ENCODE peak calls at places on chromosomes 3 and 15, in five cellular contexts. W is K562, R is GM12878, K is H1, U is HepG2. H is an unnamed sample.
A peak's percentile ranks its signal among the peaks of the same experiment; 100 is the strongest.

GRCh38 chr3:30332196-30333021 is 274.0 kb upstream of the TGFBR2 start:
- DNase-seq in W (no peak), R (no peak), K (no peak), U (no peak), H (no peak)

GRCh38 chr15:40845511-40846284 is 1.9 kb downstream of the SPINT1 start:
- DNase-seq in W (peak; percentile 37), R (no peak), K (no peak), U (peak; percentile 86), H (no peak)

GRCh38 chr3:153138267-153139210 is 23.5 kb upstream of the RAP2B start:
- DNase-seq in W (peak; percentile 17), R (peak; percentile 89), K (no peak), U (peak; percentile 97), H (peak; percentile 95)

GRCh38 chr15:69544349-69545113 is 91.9 kb downstream of the RPLP1 start:
- DNase-seq in W (no peak), R (no peak), K (no peak), U (no peak), H (no peak)

GRCh38 chr15:69562564-69562963 is 109.9 kb downstream of the RPLP1 start:
- DNase-seq in W (no peak), R (no peak), K (no peak), U (no peak), H (no peak)

GRCh38 chr3:148955544-148956346 is 35.6 kb upstream of the GYG1 start:
- DNase-seq in W (peak; percentile 59), R (no peak), K (no peak), U (peak; percentile 47), H (peak; percentile 72)

GRCh38 chr3:65732060-65732933 is 306.4 kb downstream of the MAGI1 start:
- DNase-seq in W (peak; percentile 65), R (peak; percentile 3), K (no peak), U (peak; percentile 54), H (peak; percentile 33)

GRCh38 chr3:51099794-51100542 is 285.1 kb upstream of the MANF start:
- DNase-seq in W (peak; percentile 41), R (no peak), K (peak; percentile 10), U (peak; percentile 56), H (peak; percentile 22)

GRCh38 chr3:29694331-29694730 is 413.5 kb downstream of the RBMS3 start:
- DNase-seq in W (no peak), R (no peak), K (no peak), U (no peak), H (no peak)

GRCh38 chr3:25849641-25850040 is 59.8 kb downstream of the OXSM start:
- DNase-seq in W (no peak), R (no peak), K (no peak), U (no peak), H (no peak)

GRCh38 chr3:29185706-29186105 is 95.2 kb upstream of the RBMS3 start:
- DNase-seq in W (no peak), R (no peak), K (no peak), U (no peak), H (no peak)

GRCh38 chr3:114428173-114428606 is 134.4 kb downstream of the TIGIT start:
- DNase-seq in W (no peak), R (no peak), K (no peak), U (no peak), H (no peak)

GRCh38 chr3:45890405-45890804 is 4.1 kb downstream of the CCR9 start:
- DNase-seq in W (peak; percentile 37), R (no peak), K (no peak), U (no peak), H (peak; percentile 9)

GRCh38 chr3:126551839-126552687 is 6.7 kb downstream of the C3orf22 start:
- DNase-seq in W (no peak), R (no peak), K (no peak), U (no peak), H (no peak)

GRCh38 chr3:171282041-171282440 is 178.2 kb downstream of the TNIK start:
- DNase-seq in W (no peak), R (no peak), K (no peak), U (no peak), H (no peak)

GRCh38 chr3:80785475-80785874 is 976.0 kb downstream of the GBE1 start:
- DNase-seq in W (no peak), R (no peak), K (no peak), U (peak; percentile 6), H (no peak)

GRCh38 chr15:59688383-59688887 is 685 bp downstream of the BNIP2 start:
- DNase-seq in W (peak; percentile 46), R (peak; percentile 7), K (no peak), U (peak; percentile 42), H (peak; percentile 72)

GRCh38 chr3:71372911-71373637 is 210.5 kb downstream of the FOXP1 start:
- DNase-seq in W (no peak), R (no peak), K (no peak), U (no peak), H (no peak)

GRCh38 chr3:50299929-50300680 is 900 bp upstream of the HYAL3 start:
- DNase-seq in W (peak; percentile 48), R (no peak), K (no peak), U (no peak), H (no peak)

GRCh38 chr3:89107461-89108035 is at the start of gene EPHA3:
- DNase-seq in W (peak; percentile 35), R (no peak), K (peak; percentile 53), U (peak; percentile 12), H (peak; percentile 42)

GRCh38 chr3:17155951-17156350 is 271.2 kb downstream of the PLCL2 start:
- DNase-seq in W (no peak), R (no peak), K (no peak), U (no peak), H (no peak)

GRCh38 chr3:126358038-126358815 is 1.0 kb upstream of the KLF15 start:
- DNase-seq in W (no peak), R (no peak), K (no peak), U (no peak), H (no peak)

GRCh38 chr15:51726302-51727073 is 11.0 kb downstream of the LYSMD2 start:
- DNase-seq in W (peak; percentile 84), R (no peak), K (peak; percentile 58), U (peak; percentile 10), H (peak; percentile 88)

GRCh38 chr15:31157644-31158069 is 56.1 kb upstream of the TRPM1 start:
- DNase-seq in W (no peak), R (no peak), K (no peak), U (peak; percentile 98), H (no peak)

GRCh38 chr3:71129611-71130515 is 453.7 kb downstream of the FOXP1 start:
- DNase-seq in W (peak; percentile 48), R (no peak), K (no peak), U (no peak), H (peak; percentile 47)

GRCh38 chr3:13134166-13134878 is 61.1 kb upstream of the IQSEC1 start:
- DNase-seq in W (no peak), R (no peak), K (no peak), U (no peak), H (no peak)

GRCh38 chr3:47163023-47163989 is 607 bp downstream of the SETD2 start:
- DNase-seq in W (peak; percentile 56), R (no peak), K (no peak), U (peak; percentile 71), H (peak; percentile 18)

GRCh38 chr15:70766597-70766996 is 3.2 kb upstream of the UACA start:
- DNase-seq in W (no peak), R (no peak), K (no peak), U (no peak), H (no peak)

GRCh38 chr3:134864644-134865043 is 69.6 kb downstream of the EPHB1 start:
- DNase-seq in W (no peak), R (no peak), K (no peak), U (no peak), H (no peak)

DNA sequence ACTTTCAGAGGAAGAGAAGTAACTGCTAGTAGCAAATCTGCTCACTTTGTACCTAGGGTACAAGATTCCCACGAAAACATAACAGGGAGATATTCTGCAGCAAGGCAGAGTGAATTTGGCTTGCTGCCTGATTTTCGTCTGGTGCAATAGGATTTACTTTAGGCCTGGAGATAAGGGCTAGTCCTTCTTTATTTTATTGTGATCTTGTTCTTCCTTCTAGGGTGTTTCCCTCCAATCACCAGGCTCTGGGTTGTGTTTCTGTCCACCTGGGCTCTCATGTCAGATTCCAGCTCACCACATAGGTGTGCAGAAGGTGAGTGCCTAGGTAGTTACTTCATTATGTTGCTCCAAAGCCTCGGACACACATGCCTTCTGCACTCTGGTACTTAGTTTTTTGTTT is 211.8 kb upstream of the RGMA start:
- DNase-seq in W (no peak), R (no peak), K (no peak), U (no peak), H (no peak)
- TF ChIP-seq HDAC2 in W (no peak), R (no peak), K (no peak), U (no peak), H (no peak)

DNA sequence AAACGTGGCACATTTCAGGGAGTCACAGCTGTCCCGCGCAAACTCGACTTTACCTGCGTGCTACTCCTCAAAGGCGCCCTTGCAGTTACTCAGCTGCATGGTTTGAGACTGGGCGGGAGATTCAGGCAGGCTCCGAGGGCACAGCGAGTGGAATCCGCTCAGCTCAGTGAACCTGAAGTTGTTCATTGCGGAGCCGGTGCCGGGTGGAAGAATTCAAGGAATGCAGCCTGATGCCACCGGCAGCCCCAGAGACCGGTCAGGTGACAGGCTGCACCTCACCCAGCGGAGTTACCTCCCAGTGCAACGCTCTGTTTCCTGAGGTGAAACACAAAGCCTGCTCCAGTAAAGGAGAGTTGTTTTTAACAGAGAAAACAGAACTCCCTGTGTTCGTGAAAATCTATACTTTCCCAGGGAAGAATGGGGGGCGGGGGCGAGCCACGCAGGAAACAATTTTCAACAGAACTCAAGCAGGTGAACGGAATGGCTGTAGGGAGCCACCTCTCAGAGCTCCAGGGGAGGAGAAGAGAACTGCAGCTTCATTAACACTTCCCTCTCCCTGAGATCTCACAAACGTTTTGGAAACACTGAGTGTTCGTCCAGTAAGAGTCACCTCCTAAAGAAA is 3.8 kb downstream of the VEPH1 start:
- DNase-seq in W (no peak), R (no peak), K (peak; percentile 74), U (peak; percentile 61), H (no peak)
- TF ChIP-seq HDAC2 in W (no peak), R (no peak), K (no peak), U (no peak), H (no peak)

GRCh38 chr3:33718595-33718907 is 497 bp upstream of the CLASP2 start:
- DNase-seq in W (no peak), R (no peak), K (no peak), U (no peak), H (no peak)
- TF ChIP-seq HDAC2 in W (peak; percentile 59), R (no peak), K (no peak), U (no peak), H (no peak)

GRCh38 chr3:8369638-8370037 is 132.0 kb upstream of the LMCD1 start:
- DNase-seq in W (no peak), R (no peak), K (no peak), U (no peak), H (no peak)

GRCh38 chr3:8368598-8368997 is 133.0 kb upstream of the LMCD1 start:
- DNase-seq in W (no peak), R (no peak), K (no peak), U (no peak), H (no peak)

GRCh38 chr3:8371955-8372600 is 129.5 kb upstream of the LMCD1 start:
- DNase-seq in W (no peak), R (no peak), K (no peak), U (peak; percentile 27), H (no peak)

GRCh38 chr3:8366214-8366613 is 135.4 kb upstream of the LMCD1 start:
- DNase-seq in W (no peak), R (no peak), K (no peak), U (no peak), H (no peak)

DNA sequence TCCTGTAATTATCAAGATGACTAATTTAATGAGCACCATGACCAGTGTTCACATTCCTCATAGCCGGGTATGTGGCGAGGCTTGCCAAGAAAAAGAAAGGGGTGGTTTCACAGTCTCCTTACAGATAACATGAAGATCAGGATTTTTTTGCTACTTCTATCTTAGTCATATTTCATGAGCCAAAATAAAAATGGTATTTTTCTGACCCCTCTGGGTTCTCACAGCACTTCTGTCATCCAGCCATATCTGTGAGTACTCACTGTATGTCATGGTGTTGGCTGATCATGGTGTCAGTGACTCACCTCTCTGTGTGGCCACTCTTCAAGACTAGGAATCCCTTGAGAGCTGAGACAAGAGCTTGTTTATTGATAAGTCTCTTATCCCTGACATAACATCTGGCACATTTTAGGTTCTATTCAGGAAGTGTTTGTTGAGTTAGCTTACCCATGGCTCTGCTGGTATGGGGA is 130.5 kb upstream of the LMCD1 start:
- DNase-seq in W (no peak), R (no peak), K (no peak), U (no peak), H (peak; percentile 4)
- TF ChIP-seq HDAC2 in W (no peak), R (no peak), K (no peak), U (no peak), H (no peak)

H was measured in A549.